ENCODE peak calls at places on chromosomes 7 and 10, in eight cellular contexts. F is left cardiac atrium; C is naive thymus-derived CD4-positive, alpha-beta T cell; Y is prostate gland; P is NCI-H2171; O is testis; Z is fibroblast of the conjunctiva; K is stimulated activated CD8-positive, alpha-beta memory T cell treated with anti-CD3 and anti-CD28 coated beads, Interleukin-12 subunit alpha, Interleukin-12 subunit beta, amount 100 ng/mL, for 4 hours. T is an unnamed sample.

GRCh38 chr10:96584035-96584434 is 2.8 kb downstream of the TM9SF3 start:
- DNase-seq in F (no peak), C (no peak), Y (no peak), P (no peak), O (no peak), Z (no peak), K (no peak), T (no peak)

GRCh38 chr10:35347088-35347487 is 10.8 kb downstream of the CCNY start:
- DNase-seq in F (no peak), C (no peak), Y (no peak), P (no peak), O (no peak), Z (no peak), K (no peak), T (no peak)

GRCh38 chr7:40811666-40812065 is 676.9 kb downstream of the SUGCT start:
- DNase-seq in F (no peak), C (no peak), Y (no peak), P (no peak), O (no peak), Z (no peak), K (no peak), T (no peak)

GRCh38 chr10:90849956-90850749 is 7.7 kb downstream of the HTR7 start:
- DNase-seq in F (no peak), C (no peak), Y (no peak), P (no peak), O (no peak), Z (no peak), K (no peak), T (no peak)

GRCh38 chr10:111525696-111526095 is 448.9 kb downstream of the ADRA2A start:
- DNase-seq in F (no peak), C (no peak), Y (no peak), P (no peak), O (no peak), Z (no peak), K (no peak), T (no peak)

GRCh38 chr7:48011952-48012351 is 17.0 kb downstream of the SUN3 start:
- DNase-seq in F (no peak), C (no peak), Y (no peak), P (no peak), O (no peak), Z (no peak), K (no peak), T (no peak)

GRCh38 chr10:79387974-79388850 is 40.9 kb downstream of the PPIF start:
- DNase-seq in F (peak), C (no peak), Y (peak), P (no peak), O (no peak), Z (no peak), K (no peak), T (peak)

GRCh38 chr7:37336259-37336658 is 112.4 kb downstream of the ELMO1 start:
- DNase-seq in F (no peak), C (no peak), Y (no peak), P (no peak), O (no peak), Z (no peak), K (no peak), T (no peak)

GRCh38 chr7:153396475-153396874 is 636.9 kb downstream of the ACTR3B start:
- DNase-seq in F (no peak), C (no peak), Y (no peak), P (no peak), O (no peak), Z (no peak), K (no peak), T (no peak)

GRCh38 chr7:48084727-48085432 is 4.2 kb upstream of the UPP1 start:
- DNase-seq in F (peak), C (no peak), Y (no peak), P (no peak), O (peak), Z (peak), K (peak), T (peak)

GRCh38 chr7:74002474-74003017 is 25.4 kb upstream of the ELN start:
- DNase-seq in F (peak), C (no peak), Y (no peak), P (no peak), O (no peak), Z (no peak), K (peak), T (peak)

GRCh38 chr7:36391436-36392198 is 2.0 kb downstream of the ANLN start:
- DNase-seq in F (no peak), C (no peak), Y (no peak), P (no peak), O (no peak), Z (no peak), K (no peak), T (no peak)

GRCh38 chr10:7700577-7701125 is 2.5 kb upstream of the ITIH2 start:
- DNase-seq in F (no peak), C (no peak), Y (no peak), P (no peak), O (no peak), Z (no peak), K (no peak), T (no peak)

GRCh38 chr10:117374506-117375359 is 507 bp downstream of the PDZD8 start:
- DNase-seq in F (peak), C (no peak), Y (peak), P (no peak), O (peak), Z (no peak), K (peak), T (peak)

GRCh38 chr7:80410081-80410480 is 101.8 kb downstream of the GNAT3 start:
- DNase-seq in F (no peak), C (no peak), Y (no peak), P (no peak), O (no peak), Z (no peak), K (no peak), T (no peak)

GRCh38 chr10:83104616-83105015 is 1034.7 kb upstream of the GHITM start:
- DNase-seq in F (no peak), C (no peak), Y (no peak), P (no peak), O (no peak), Z (no peak), K (no peak), T (no peak)

GRCh38 chr10:94224656-94225055 is 138.1 kb downstream of the NOC3L start:
- DNase-seq in F (no peak), C (no peak), Y (no peak), P (no peak), O (no peak), Z (no peak), K (no peak), T (no peak)

GRCh38 chr10:71312220-71312619 is 6.8 kb upstream of the SLC29A3 start:
- DNase-seq in F (no peak), C (no peak), Y (no peak), P (no peak), O (no peak), Z (no peak), K (no peak), T (no peak)

GRCh38 chr7:81623251-81623855 is 146.5 kb downstream of the HGF start:
- DNase-seq in F (no peak), C (no peak), Y (no peak), P (no peak), O (no peak), Z (no peak), K (no peak), T (no peak)

GRCh38 chr7:107180378-107180777 is 11.6 kb downstream of the HBP1 start:
- DNase-seq in F (peak), C (no peak), Y (no peak), P (no peak), O (no peak), Z (peak), K (peak), T (no peak)

GRCh38 chr7:137846588-137847417 is at the start of gene DGKI:
- DNase-seq in F (peak), C (no peak), Y (no peak), P (peak), O (peak), Z (no peak), K (no peak), T (no peak)

GRCh38 chr10:129742742-129743550 is 221.1 kb downstream of the EBF3 start:
- DNase-seq in F (no peak), C (no peak), Y (no peak), P (no peak), O (peak), Z (no peak), K (no peak), T (no peak)

GRCh38 chr10:70662362-70663220 is 9.7 kb upstream of the ADAMTS14 start:
- DNase-seq in F (no peak), C (no peak), Y (no peak), P (no peak), O (peak), Z (no peak), K (no peak), T (no peak)

GRCh38 chr7:96143495-96144259 is 178.2 kb downstream of the SLC25A13 start:
- DNase-seq in F (no peak), C (no peak), Y (no peak), P (no peak), O (no peak), Z (no peak), K (no peak), T (no peak)

GRCh38 chr7:142917447-142917846 is 16.1 kb downstream of the TRPV5 start:
- DNase-seq in F (no peak), C (no peak), Y (no peak), P (no peak), O (no peak), Z (no peak), K (no peak), T (no peak)

GRCh38 chr7:42972703-42973500 is 40.7 kb downstream of the MRPL32 start:
- DNase-seq in F (peak), C (no peak), Y (no peak), P (no peak), O (peak), Z (peak), K (no peak), T (no peak)

GRCh38 chr7:118478931-118479330 is 254.4 kb downstream of the ANKRD7 start:
- DNase-seq in F (no peak), C (no peak), Y (no peak), P (no peak), O (no peak), Z (no peak), K (no peak), T (no peak)

GRCh38 chr10:102752266-102752930 is 8.7 kb downstream of the WBP1L start:
- DNase-seq in F (no peak), C (no peak), Y (no peak), P (no peak), O (no peak), Z (no peak), K (no peak), T (no peak)

GRCh38 chr7:39130304-39130703 is 152.6 kb downstream of the POU6F2 start:
- DNase-seq in F (no peak), C (no peak), Y (no peak), P (no peak), O (no peak), Z (no peak), K (no peak), T (no peak)

T was measured in heart left ventricle.